ENCODE peak calls at places on chromosomes 13 and 19, in seven cellular contexts. W is PC-9, T is PC-3, E is GM23248, A is GM23338, L is H9, D is OCI-LY7. Y is an unnamed sample. For H4K20me1, the result is how much of the 10 kb centered on the place peaks cover.

GRCh38 chr13:73781384-73781783 is 352.8 kb downstream of the KLF12 start:
- DNase-seq in T (no peak), E (no peak), D (no peak), W (no peak), A (no peak), L (no peak), Y (no peak)

GRCh38 chr19:51751655-51752054 is at the start of gene FPR1:
- DNase-seq in E (no peak), T (peak), D (peak), A (no peak), W (no peak), L (no peak), Y (peak)

GRCh38 chr13:97257800-97258799 is 36.0 kb downstream of the MBNL2 start:
- DNase-seq in L (peak), D (no peak), E (peak), A (peak), T (peak), W (peak), Y (peak)

GRCh38 chr13:50081106-50081898 is 66.1 kb downstream of the KCNRG start:
- DNase-seq in D (peak), A (peak), T (no peak), L (peak), E (peak), W (peak), Y (peak)

GRCh38 chr19:30314056-30314804 is 58.0 kb upstream of the ZNF536 start:
- DNase-seq in D (no peak), W (no peak), T (no peak), A (no peak), L (no peak), E (no peak), Y (no peak)

GRCh38 chr13:44276061-44276460 is 97.6 kb upstream of the SERP2 start:
- DNase-seq in W (no peak), A (no peak), D (peak), L (no peak), T (no peak), E (no peak), Y (no peak)

GRCh38 chr19:18995804-18996241 is 37.5 kb downstream of the SUGP2 start:
- DNase-seq in D (peak), E (peak), W (peak), T (peak), L (peak), A (peak), Y (peak)

GRCh38 chr13:61608138-61608537 is 192.5 kb upstream of the PCDH20 start:
- DNase-seq in E (no peak), W (no peak), T (no peak), D (no peak), L (peak), A (peak), Y (no peak)

GRCh38 chr19:47107201-47107952 is 6.2 kb downstream of the ZC3H4 start:
- DNase-seq in A (no peak), D (no peak), L (no peak), W (peak), E (peak), T (peak), Y (no peak)

GRCh38 chr13:95571941-95572340 is 19.4 kb downstream of the CLDN10 start:
- DNase-seq in A (no peak), D (no peak), L (no peak), E (no peak), W (no peak), T (no peak), Y (peak)

GRCh38 chr19:16260160-16260793 is 62.6 kb downstream of the AP1M1 start:
- DNase-seq in A (no peak), W (no peak), L (no peak), E (no peak), T (no peak), D (peak), Y (no peak)

GRCh38 chr19:58492265-58492664 is 16.1 kb downstream of the ZNF446 start:
- DNase-seq in E (no peak), D (no peak), W (no peak), T (no peak), A (no peak), L (no peak), Y (peak)

GRCh38 chr13:95168191-95168590 is 133.1 kb downstream of the ABCC4 start:
- DNase-seq in T (no peak), L (no peak), A (no peak), E (no peak), W (no peak), D (no peak), Y (no peak)

GRCh38 chr13:91661692-91662490 is 263.5 kb downstream of the GPC5 start:
- DNase-seq in T (no peak), W (no peak), D (no peak), A (no peak), E (no peak), L (no peak), Y (peak)

GRCh38 chr13:46386996-46387851 is at the start of gene RUBCNL:
- DNase-seq in D (peak), A (peak), L (peak), W (peak), E (peak), T (peak), Y (peak)

GRCh38 chr19:56839665-56840451 is 668 bp downstream of the PEG3 start:
- DNase-seq in W (no peak), L (no peak), T (peak), E (no peak), A (no peak), D (no peak), Y (no peak)

GRCh38 chr19:14248578-14249011 is 42.6 kb upstream of the ADGRL1 start:
- DNase-seq in L (peak), A (peak), W (peak), D (peak), E (peak), T (peak), Y (peak)

GRCh38 chr19:52453324-52454094 is at the start of gene ZNF578:
- DNase-seq in W (peak), E (peak), T (no peak), D (no peak), L (no peak), A (peak), Y (peak)

GRCh38 chr13:69601661-69602060 is 506.0 kb upstream of the ATXN8OS start:
- DNase-seq in W (no peak), L (no peak), T (no peak), D (no peak), A (no peak), E (no peak), Y (no peak)

GRCh38 chr19:54325194-54325621 is 12.2 kb upstream of the LILRA5 start:
- DNase-seq in L (no peak), A (peak), E (peak), W (peak), D (peak), T (peak), Y (peak)

GRCh38 chr13:21050288-21051197 is 10.8 kb downstream of the LATS2 start:
- DNase-seq in D (no peak), A (no peak), W (no peak), L (no peak), E (peak), T (no peak), Y (no peak)

DNA sequence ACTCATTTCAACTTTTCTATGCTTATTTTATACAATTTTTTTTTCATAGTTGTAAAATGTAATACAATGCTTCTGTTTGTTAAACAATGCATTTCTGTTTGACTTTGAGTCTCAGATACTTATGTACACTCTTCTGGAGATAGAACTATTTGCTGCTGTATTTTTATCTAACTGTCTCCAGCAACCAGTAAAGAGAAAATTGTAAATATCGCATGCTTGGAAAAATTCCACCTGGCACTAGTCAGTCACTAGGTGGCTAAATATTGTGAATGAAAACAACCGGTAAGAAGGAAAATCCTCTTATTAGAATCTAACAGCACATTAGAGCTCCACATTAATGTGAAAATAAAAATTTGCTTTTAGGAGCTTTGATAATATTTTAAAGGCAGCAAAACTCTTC is 876.5 kb downstream of the PCDH9 start:
- DNase-seq in T (peak), A (no peak), E (no peak), D (no peak), L (no peak), W (no peak), Y (no peak)
- H2AFZ ChIP-seq in T (no peak), A (no peak), E (no peak), D (no peak), L (no peak), W (no peak), Y (no peak)

DNA sequence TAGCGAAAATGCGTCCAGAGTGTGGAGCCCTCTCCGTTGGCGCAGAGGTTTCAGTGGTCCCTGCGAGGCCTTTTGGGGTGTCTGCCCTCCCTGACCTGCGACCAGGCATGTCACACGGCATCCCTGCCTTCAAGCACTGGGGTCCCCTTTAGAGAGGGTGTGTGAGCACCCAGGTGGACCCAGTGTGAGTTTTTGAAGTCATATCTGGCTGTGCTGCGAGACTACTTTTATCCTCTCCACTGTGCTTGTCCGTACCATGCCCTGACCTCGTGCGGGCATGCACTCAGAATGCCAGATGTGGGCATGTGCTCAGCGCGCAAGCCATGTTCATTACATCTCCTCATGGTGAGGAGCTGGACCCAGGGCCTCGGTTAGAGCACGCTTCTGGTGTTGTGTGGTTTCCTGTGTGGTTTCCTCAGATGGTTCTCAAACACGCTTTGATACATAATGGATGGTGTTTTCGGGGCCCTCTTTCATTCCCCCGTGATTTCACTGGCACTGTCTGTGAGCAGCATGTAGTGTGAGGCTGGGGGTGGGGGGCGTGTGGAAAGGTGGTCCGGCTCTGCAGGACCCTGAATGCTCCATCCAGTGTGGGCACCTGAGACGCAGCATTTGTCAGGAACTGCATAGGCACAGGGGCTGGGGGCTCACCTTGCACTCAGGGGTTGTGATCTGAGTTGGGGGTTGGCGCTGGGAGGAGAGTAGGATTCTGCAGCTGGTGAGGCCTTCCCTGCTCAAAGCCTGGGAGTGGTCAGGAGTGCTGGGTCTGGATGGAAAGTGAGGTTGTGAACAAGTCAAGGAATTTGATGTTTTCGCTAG is 2.3 kb downstream of the TFDP1 start:
- DNase-seq in W (no peak), A (no peak), D (no peak), T (no peak), E (no peak), L (no peak), Y (peak)
- H4K20me1 ChIP-seq in W (under half), A (under half), D (under half), T (under half), E (under half), L (under half), Y (under half)

GRCh38 chr19:32829345-32829896 is 40.1 kb downstream of the SLC7A9 start:
- DNase-seq in D (no peak), L (no peak), T (no peak), W (no peak), A (no peak), E (no peak), Y (no peak)

GRCh38 chr19:32831611-32832010 is 38.0 kb downstream of the SLC7A9 start:
- DNase-seq in E (no peak), W (no peak), D (no peak), T (no peak), L (no peak), A (no peak), Y (peak)

GRCh38 chr19:32828139-32828538 is 41.4 kb downstream of the SLC7A9 start:
- DNase-seq in D (no peak), L (no peak), A (peak), E (no peak), W (no peak), T (no peak), Y (no peak)

GRCh38 chr19:32828643-32829344 is 40.8 kb downstream of the SLC7A9 start:
- DNase-seq in T (no peak), E (no peak), W (no peak), L (no peak), A (no peak), D (no peak), Y (peak)

DNA sequence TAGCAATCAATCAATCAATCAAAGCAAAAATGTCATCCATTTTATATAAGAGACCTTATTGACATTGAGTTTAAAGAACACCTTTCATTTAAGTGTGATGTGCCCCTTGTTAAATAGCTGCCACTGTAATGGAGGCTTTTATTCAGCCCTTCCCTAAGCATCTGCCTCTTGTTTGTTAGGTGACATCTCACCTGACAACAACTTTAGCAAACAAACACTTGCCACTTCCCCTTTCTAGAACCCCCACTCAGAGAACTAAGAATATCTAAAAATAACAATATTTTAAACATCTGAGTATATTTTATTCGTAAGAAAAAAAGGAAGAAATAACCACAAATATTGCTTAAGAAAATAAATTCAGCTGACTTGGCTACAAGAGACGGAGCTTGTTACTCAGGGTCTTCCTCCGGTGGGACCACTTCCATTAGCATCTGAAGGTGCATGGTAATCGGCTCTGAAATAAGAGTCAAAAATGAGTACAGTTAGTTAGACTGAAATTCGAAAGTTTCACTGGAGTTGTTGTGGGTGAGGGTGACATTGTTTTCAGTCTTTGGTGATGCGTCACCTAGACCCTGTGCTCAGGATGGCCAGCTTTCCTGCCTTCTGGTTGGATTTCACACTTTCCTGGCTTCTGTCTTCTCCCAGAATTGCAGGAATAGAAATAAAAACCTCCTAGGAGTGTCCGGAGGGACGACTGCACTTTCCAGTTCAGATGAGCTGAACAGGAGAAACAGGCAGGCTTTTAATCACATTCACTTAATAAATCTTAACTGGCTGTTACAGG is 39.1 kb downstream of the SLC7A9 start:
- DNase-seq in A (no peak), D (no peak), L (no peak), W (peak), T (peak), E (peak), Y (peak)
- H2AFZ ChIP-seq in A (no peak), D (no peak), L (no peak), W (no peak), T (no peak), E (peak), Y (peak)

GRCh38 chr19:1432507-1432887 is 5.7 kb upstream of the RPS15 start:
- DNase-seq in L (no peak), A (no peak), D (no peak), W (no peak), T (no peak), E (no peak), Y (no peak)
- H4K20me1 ChIP-seq in L (under half), A (under half), D (under half), W (under half), T (under half), E (under half), Y (under half)

DNA sequence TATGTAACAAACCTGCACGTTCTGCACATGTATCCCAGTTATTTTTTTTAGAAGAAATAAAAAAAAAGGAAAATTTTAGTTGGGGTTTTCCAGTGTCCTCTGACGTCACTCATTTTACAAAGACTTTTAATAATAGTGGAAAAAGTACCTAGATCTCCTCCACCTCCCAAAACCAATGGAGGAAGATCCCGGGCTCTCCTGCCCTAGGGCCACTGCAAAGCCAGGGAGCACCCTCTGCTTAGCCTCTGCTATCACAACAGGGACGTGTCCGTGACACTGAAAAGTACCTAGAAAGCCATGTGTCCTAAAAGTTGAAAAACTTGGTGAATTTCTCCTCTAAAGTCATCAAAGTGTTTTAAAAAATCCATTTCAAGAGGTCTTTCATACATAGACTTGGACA is 46.7 kb upstream of the IRS2 start:
- DNase-seq in A (no peak), W (no peak), T (no peak), D (no peak), E (no peak), L (no peak), Y (no peak)
- H2AFZ ChIP-seq in A (no peak), W (no peak), T (no peak), D (no peak), E (no peak), L (no peak), Y (no peak)

GRCh38 chr19:49101160-49101559 is 13.0 kb upstream of the LIN7B start:
- DNase-seq in L (no peak), A (no peak), E (no peak), W (no peak), T (no peak), D (no peak), Y (peak)
- H4K20me1 ChIP-seq in L (under half), A (under half), E (under half), W (half or more), T (under half), D (under half), Y (under half)

GRCh38 chr19:13195678-13196077 is 45.5 kb downstream of the IER2 start:
- DNase-seq in D (peak), A (peak), E (no peak), W (peak), L (peak), T (no peak), Y (peak)
- H2AFZ ChIP-seq in D (peak), A (no peak), E (no peak), W (no peak), L (no peak), T (no peak), Y (no peak)

GRCh38 chr19:2589441-2589840 is 113.1 kb downstream of the GNG7 start:
- DNase-seq in L (no peak), A (peak), D (no peak), T (no peak), W (no peak), E (no peak), Y (no peak)

GRCh38 chr19:2590630-2591399 is 111.7 kb downstream of the GNG7 start:
- DNase-seq in W (no peak), E (no peak), D (no peak), A (no peak), T (no peak), L (no peak), Y (no peak)

GRCh38 chr19:2591537-2592291 is 110.8 kb downstream of the GNG7 start:
- DNase-seq in D (no peak), A (no peak), W (no peak), T (no peak), L (no peak), E (no peak), Y (no peak)

GRCh38 chr19:2594319-2594718 is 108.2 kb downstream of the GNG7 start:
- DNase-seq in E (no peak), D (no peak), A (no peak), L (no peak), T (no peak), W (no peak), Y (no peak)

GRCh38 chr19:2592824-2593223 is 109.7 kb downstream of the GNG7 start:
- DNase-seq in A (no peak), D (no peak), T (no peak), L (no peak), W (no peak), E (no peak), Y (no peak)
- H4K20me1 ChIP-seq in A (under half), D (under half), T (under half), L (under half), W (under half), E (under half), Y (under half)

DNA sequence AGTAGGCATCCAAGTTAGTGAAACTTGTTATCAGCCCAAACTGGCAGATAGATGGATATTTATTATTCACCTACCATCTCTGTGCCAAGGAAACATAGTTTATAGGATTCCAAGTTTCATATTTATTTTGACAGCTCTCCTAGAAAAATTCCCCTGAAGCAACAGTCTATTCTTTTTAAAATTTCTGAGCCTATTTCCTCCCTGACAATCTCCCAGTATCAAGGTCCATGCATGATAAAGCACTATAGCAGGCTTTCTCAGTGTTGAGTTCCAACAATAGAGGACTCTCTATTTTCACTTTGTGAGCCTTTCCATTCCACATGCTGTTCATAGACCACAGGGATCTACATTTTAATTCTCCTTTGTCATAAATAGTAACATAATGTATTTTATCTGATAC is 312.6 kb downstream of the SLITRK6 start:
- DNase-seq in D (no peak), W (no peak), A (no peak), T (no peak), L (no peak), E (no peak), Y (no peak)
- H2AFZ ChIP-seq in D (no peak), W (peak), A (no peak), T (no peak), L (no peak), E (no peak), Y (no peak)

Y was measured in osteoblast.